ENCODE peak calls at places on chromosomes 6 and 20, in nine cellular contexts. H is dorsolateral prefrontal cortex; R is OCI-LY7; Z is heart right ventricle; V is fibroblast of mammary gland; G is gastrocnemius medialis; N is CD8-positive, alpha-beta T cell; O is SK-N-SH; S is nephron progenitor cell. B is an unnamed sample.

GRCh38 chr20:8018928-8019177 is 708 bp downstream of the TMX4 start:
- DNase-seq in H (no peak), R (no peak), Z (no peak), V (no peak), G (no peak), N (no peak), O (no peak), S (no peak), B (no peak)

GRCh38 chr6:111757342-111757741 is 115.9 kb downstream of the FYN start:
- DNase-seq in H (no peak), R (no peak), Z (no peak), V (peak), G (no peak), N (no peak), O (no peak), S (no peak), B (no peak)

GRCh38 chr6:77089776-77090175 is 373.5 kb downstream of the HTR1B start:
- DNase-seq in H (no peak), R (no peak), Z (no peak), V (peak), G (no peak), N (no peak), O (no peak), S (no peak), B (no peak)

GRCh38 chr6:7542065-7542877 is 800 bp downstream of the DSP start:
- DNase-seq in H (no peak), R (no peak), Z (peak), V (no peak), G (no peak), N (no peak), O (peak), S (peak), B (no peak)

GRCh38 chr6:112223070-112223861 is 31.1 kb downstream of the LAMA4 start:
- DNase-seq in H (no peak), R (no peak), Z (no peak), V (peak), G (no peak), N (no peak), O (no peak), S (no peak), B (peak)

GRCh38 chr6:6546318-6547110 is 42.0 kb upstream of the LY86 start:
- DNase-seq in H (peak), R (peak), Z (peak), V (peak), G (peak), N (peak), O (peak), S (peak), B (no peak)

GRCh38 chr6:5778906-5779305 is 227.8 kb downstream of the NRN1 start:
- DNase-seq in H (no peak), R (no peak), Z (no peak), V (no peak), G (no peak), N (no peak), O (no peak), S (no peak), B (no peak)

GRCh38 chr6:13863699-13864155 is 49.4 kb upstream of the MCUR1 start:
- DNase-seq in H (no peak), R (no peak), Z (no peak), V (no peak), G (no peak), N (no peak), O (no peak), S (no peak), B (no peak)

GRCh38 chr6:152815230-152815922 is 64.8 kb downstream of the VIP start:
- DNase-seq in H (no peak), R (no peak), Z (no peak), V (no peak), G (no peak), N (no peak), O (peak), S (no peak), B (no peak)

GRCh38 chr6:48957781-48958180 is 505.3 kb downstream of the MMUT start:
- DNase-seq in H (no peak), R (no peak), Z (no peak), V (peak), G (no peak), N (no peak), O (no peak), S (no peak), B (no peak)

GRCh38 chr20:34896086-34896551 is 19.7 kb downstream of the ACSS2 start:
- DNase-seq in H (no peak), R (no peak), Z (peak), V (no peak), G (no peak), N (no peak), O (no peak), S (no peak), B (no peak)

GRCh38 chr6:501891-502601 is 110.5 kb downstream of the IRF4 start:
- DNase-seq in H (no peak), R (no peak), Z (no peak), V (peak), G (no peak), N (no peak), O (no peak), S (no peak), B (no peak)

GRCh38 chr6:137637161-137637560 is 143.0 kb upstream of the OLIG3 start:
- DNase-seq in H (no peak), R (no peak), Z (no peak), V (peak), G (peak), N (no peak), O (no peak), S (no peak), B (peak)

GRCh38 chr6:34022873-34023255 is 123.0 kb downstream of the GRM4 start:
- DNase-seq in H (no peak), R (no peak), Z (no peak), V (no peak), G (no peak), N (no peak), O (no peak), S (no peak), B (no peak)

GRCh38 chr6:162710438-162710837 is 17.1 kb downstream of the PRKN start:
- DNase-seq in H (no peak), R (no peak), Z (no peak), V (no peak), G (no peak), N (no peak), O (no peak), S (no peak), B (no peak)

GRCh38 chr20:45036044-45036755 is 64.7 kb downstream of the KCNS1 start:
- DNase-seq in H (no peak), R (no peak), Z (no peak), V (peak), G (no peak), N (no peak), O (no peak), S (no peak), B (no peak)

GRCh38 chr6:85493389-85493788 is 43.5 kb downstream of the NT5E start:
- DNase-seq in H (no peak), R (no peak), Z (no peak), V (no peak), G (no peak), N (no peak), O (no peak), S (no peak), B (no peak)

GRCh38 chr6:24431045-24431451 is 28.3 kb downstream of the MRS2 start:
- DNase-seq in H (no peak), R (peak), Z (peak), V (peak), G (no peak), N (no peak), O (peak), S (no peak), B (no peak)

GRCh38 chr6:158818580-158819212 is 472 bp downstream of the EZR start:
- DNase-seq in H (no peak), R (peak), Z (peak), V (peak), G (peak), N (peak), O (peak), S (peak), B (no peak)

DNA sequence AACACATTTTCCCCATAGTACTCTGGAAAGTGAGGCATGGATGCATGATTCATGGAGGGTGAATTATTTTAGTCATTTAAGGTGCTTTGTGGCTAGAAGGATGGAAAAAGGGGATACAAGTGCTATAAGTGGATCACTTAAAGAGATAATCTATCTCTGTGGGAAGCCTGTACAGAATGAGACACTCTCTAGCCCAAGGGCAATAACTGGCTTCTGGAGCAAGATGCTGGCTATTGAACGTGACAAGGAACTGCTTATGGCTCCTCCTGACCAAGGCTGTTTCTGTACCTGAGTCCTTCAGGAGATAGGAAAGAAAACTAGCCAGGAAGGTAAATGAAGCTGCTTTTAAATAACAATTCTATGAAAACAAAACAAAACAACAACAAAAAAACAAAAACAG is 590.7 kb downstream of the EYS start:
- DNase-seq in H (no peak), R (no peak), Z (no peak), V (no peak), G (no peak), N (no peak), O (no peak), S (no peak), B (no peak)
- TF ChIP-seq CTCF in H (no peak), R (no peak), Z (no peak), V (no peak), G (no peak), N (no peak), O (no peak), S (no peak), B (no peak)

DNA sequence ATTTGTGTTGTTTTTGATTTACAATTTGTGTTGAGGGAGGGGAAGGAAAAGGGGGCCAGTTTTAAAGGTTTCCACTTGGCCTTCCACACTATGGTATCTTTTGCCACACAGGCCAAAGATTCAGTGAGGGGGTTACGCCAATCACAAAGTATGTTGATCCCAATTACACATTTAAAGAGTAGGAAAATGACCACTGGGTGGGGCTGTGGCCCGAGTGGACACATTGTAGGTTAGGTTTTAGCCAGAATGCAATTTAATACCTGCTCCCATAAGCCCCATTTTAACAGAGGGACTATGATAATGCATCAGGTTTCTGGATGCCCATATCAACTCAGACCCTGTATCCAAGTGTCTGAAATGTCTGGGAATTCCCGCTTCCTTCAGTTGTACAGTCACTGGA is 15.6 kb downstream of the VGLL2 start:
- DNase-seq in H (no peak), R (no peak), Z (no peak), V (peak), G (no peak), N (no peak), O (no peak), S (no peak), B (no peak)
- TF ChIP-seq CTCF in H (no peak), R (peak), Z (peak), V (peak), G (peak), N (no peak), O (peak), S (no peak), B (no peak)

DNA sequence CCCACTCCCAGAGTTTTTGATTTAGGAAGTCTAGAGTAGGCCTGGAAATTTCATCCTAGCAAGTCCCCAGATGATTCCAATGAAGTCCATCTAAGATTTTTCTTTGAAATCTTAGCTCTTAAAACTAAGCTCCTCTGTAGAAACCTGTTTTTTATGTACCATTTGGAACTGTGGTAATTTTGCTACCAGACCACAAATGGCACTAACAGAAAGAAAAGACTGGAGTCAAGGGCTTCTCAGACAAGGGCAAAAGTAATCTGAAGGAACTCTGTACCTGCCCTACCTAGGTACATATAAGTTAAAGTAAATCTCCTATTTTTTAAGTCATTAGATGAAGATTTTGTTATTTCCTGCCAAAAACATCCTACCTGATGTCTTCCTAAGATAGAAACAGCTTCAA is 155.0 kb upstream of the HTR1E start:
- DNase-seq in H (no peak), R (no peak), Z (no peak), V (no peak), G (no peak), N (no peak), O (no peak), S (no peak), B (no peak)
- TF ChIP-seq CTCF in H (no peak), R (no peak), Z (no peak), V (no peak), G (no peak), N (no peak), O (no peak), S (no peak), B (no peak)

DNA sequence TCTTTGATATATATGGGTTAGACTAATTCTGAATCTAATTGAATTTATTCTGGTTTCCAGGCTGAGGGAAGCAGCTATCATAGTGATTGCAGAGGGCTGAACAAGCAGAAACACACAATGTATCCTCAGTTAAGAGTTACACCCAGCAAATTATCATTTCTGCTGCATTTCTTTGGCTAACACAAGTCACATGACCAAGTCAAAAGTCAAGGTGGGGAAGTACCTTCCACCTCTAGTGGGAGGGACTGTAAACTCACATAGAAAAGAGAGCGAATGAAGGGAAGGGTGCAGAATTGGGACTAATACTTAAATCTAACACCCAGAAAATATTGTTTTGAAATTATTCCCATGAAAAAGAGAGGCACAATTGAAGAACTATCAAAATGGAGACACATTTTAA is 719.7 kb upstream of the MMS22L start:
- DNase-seq in H (no peak), R (no peak), Z (no peak), V (no peak), G (no peak), N (no peak), O (no peak), S (no peak), B (no peak)
- TF ChIP-seq CTCF in H (no peak), R (no peak), Z (no peak), V (no peak), G (no peak), N (no peak), O (no peak), S (no peak), B (no peak)

GRCh38 chr20:52747736-52748135 is 224.4 kb upstream of the TSHZ2 start:
- DNase-seq in H (no peak), R (peak), Z (peak), V (peak), G (no peak), N (no peak), O (peak), S (peak), B (no peak)
- TF ChIP-seq CTCF in H (peak), R (peak), Z (peak), V (peak), G (no peak), N (no peak), O (no peak), S (peak), B (peak)

GRCh38 chr6:118725944-118726343 is 74.6 kb upstream of the CEP85L start:
- DNase-seq in H (no peak), R (no peak), Z (no peak), V (no peak), G (no peak), N (peak), O (no peak), S (no peak), B (no peak)
- TF ChIP-seq CTCF in H (no peak), R (peak), Z (no peak), V (no peak), G (no peak), N (peak), O (no peak), S (no peak), B (no peak)

GRCh38 chr20:10219452-10219791 is 792 bp downstream of the SNAP25 start:
- DNase-seq in H (peak), R (peak), Z (peak), V (peak), G (no peak), N (peak), O (peak), S (peak), B (no peak)
- TF ChIP-seq CTCF in H (peak), R (no peak), Z (no peak), V (no peak), G (no peak), N (no peak), O (peak), S (no peak), B (no peak)

DNA sequence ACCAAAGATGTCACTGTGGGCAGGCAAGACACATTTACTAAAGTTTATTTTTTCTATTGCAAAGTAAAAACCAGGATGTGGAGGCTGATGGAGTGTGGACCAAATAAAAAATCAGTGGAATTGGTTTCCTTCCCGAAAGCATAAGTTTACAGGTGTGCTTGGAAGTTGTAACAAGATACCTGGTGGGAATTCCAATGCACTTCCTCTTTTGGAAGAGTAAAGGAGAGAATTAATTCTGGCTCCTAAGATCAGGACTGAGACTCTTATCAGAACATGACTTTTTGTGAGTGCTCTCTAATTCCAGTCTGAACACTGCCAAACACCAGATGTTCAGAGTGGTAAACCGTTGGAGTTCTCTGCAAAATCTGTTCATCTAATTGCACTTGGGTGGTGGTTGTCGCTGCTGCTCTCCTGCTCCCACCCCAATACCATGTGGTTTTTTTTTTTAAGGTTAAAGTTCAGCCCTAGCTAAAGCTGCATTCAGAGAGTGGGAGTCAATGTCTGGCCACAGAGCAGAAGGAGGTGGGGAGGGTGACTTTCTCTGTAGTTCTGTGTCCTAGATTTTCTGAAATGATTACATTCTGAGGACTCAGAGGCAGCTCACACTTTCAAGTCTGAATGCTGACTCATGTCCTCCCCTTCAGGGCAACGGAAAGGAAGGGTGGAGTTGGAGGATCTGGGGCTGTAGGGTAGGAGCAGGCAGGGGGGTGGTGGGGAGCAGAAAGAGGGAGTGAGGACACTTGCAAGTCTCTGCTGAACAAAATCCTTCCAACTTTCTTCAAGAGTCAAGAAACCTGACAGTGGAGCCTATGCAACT is 275.8 kb upstream of the PRDM1 start:
- DNase-seq in H (peak), R (no peak), Z (peak), V (peak), G (peak), N (no peak), O (no peak), S (no peak), B (peak)
- TF ChIP-seq CTCF in H (no peak), R (no peak), Z (no peak), V (no peak), G (no peak), N (no peak), O (no peak), S (no peak), B (no peak)